ENCODE peak calls at places on chromosome 5, in eight cellular contexts. One of them, this sample, is unnamed.

GRCh38 chr5:43305948-43306563 is 7.2 kb downstream of the HMGCS1 start:
- DNase-seq in globus pallidus: peak
- DNase-seq in DMS53: peak
- DNase-seq in EL: peak
- DNase-seq in CD4-positive, CD25-positive, alpha-beta regulatory T cell: no peak
- DNase-seq in activated CD4-positive, CD25-positive, alpha-beta regulatory T cell treated with anti-CD3 and anti-CD28 coated beads, Interleukin-2, amount 50 U/mL, for 72 hours: no peak
- DNase-seq in heart left ventricle: no peak
- DNase-seq in activated CD8-positive, alpha-beta memory T cell treated with anti-CD3 and anti-CD28 coated beads for 24 hours: no peak
- DNase-seq in this sample: no peak

GRCh38 chr5:133694181-133694831 is 82.0 kb upstream of the FSTL4 start:
- DNase-seq in EL: no peak
- DNase-seq in DMS53: no peak
- DNase-seq in globus pallidus: no peak
- DNase-seq in heart left ventricle: no peak
- DNase-seq in activated CD8-positive, alpha-beta memory T cell treated with anti-CD3 and anti-CD28 coated beads for 24 hours: no peak
- DNase-seq in activated CD4-positive, CD25-positive, alpha-beta regulatory T cell treated with anti-CD3 and anti-CD28 coated beads, Interleukin-2, amount 50 U/mL, for 72 hours: no peak
- DNase-seq in CD4-positive, CD25-positive, alpha-beta regulatory T cell: no peak
- DNase-seq in this sample: no peak

GRCh38 chr5:139942243-139942642 is 100.9 kb downstream of the NRG2 start:
- DNase-seq in globus pallidus: no peak
- DNase-seq in EL: no peak
- DNase-seq in heart left ventricle: no peak
- DNase-seq in activated CD4-positive, CD25-positive, alpha-beta regulatory T cell treated with anti-CD3 and anti-CD28 coated beads, Interleukin-2, amount 50 U/mL, for 72 hours: no peak
- DNase-seq in activated CD8-positive, alpha-beta memory T cell treated with anti-CD3 and anti-CD28 coated beads for 24 hours: no peak
- DNase-seq in DMS53: no peak
- DNase-seq in CD4-positive, CD25-positive, alpha-beta regulatory T cell: no peak
- DNase-seq in this sample: no peak

GRCh38 chr5:168583742-168584482 is 4.7 kb upstream of the PANK3 start:
- DNase-seq in CD4-positive, CD25-positive, alpha-beta regulatory T cell: no peak
- DNase-seq in EL: no peak
- DNase-seq in heart left ventricle: no peak
- DNase-seq in DMS53: no peak
- DNase-seq in activated CD4-positive, CD25-positive, alpha-beta regulatory T cell treated with anti-CD3 and anti-CD28 coated beads, Interleukin-2, amount 50 U/mL, for 72 hours: no peak
- DNase-seq in activated CD8-positive, alpha-beta memory T cell treated with anti-CD3 and anti-CD28 coated beads for 24 hours: no peak
- DNase-seq in globus pallidus: no peak
- DNase-seq in this sample: no peak

GRCh38 chr5:78726556-78726955 is 78.0 kb upstream of the LHFPL2 start:
- DNase-seq in activated CD8-positive, alpha-beta memory T cell treated with anti-CD3 and anti-CD28 coated beads for 24 hours: no peak
- DNase-seq in activated CD4-positive, CD25-positive, alpha-beta regulatory T cell treated with anti-CD3 and anti-CD28 coated beads, Interleukin-2, amount 50 U/mL, for 72 hours: no peak
- DNase-seq in DMS53: no peak
- DNase-seq in heart left ventricle: no peak
- DNase-seq in globus pallidus: no peak
- DNase-seq in EL: no peak
- DNase-seq in CD4-positive, CD25-positive, alpha-beta regulatory T cell: no peak
- DNase-seq in this sample: no peak

GRCh38 chr5:15510816-15511215 is 10.8 kb downstream of the FBXL7 start:
- DNase-seq in heart left ventricle: no peak
- DNase-seq in globus pallidus: no peak
- DNase-seq in EL: peak
- DNase-seq in CD4-positive, CD25-positive, alpha-beta regulatory T cell: no peak
- DNase-seq in activated CD4-positive, CD25-positive, alpha-beta regulatory T cell treated with anti-CD3 and anti-CD28 coated beads, Interleukin-2, amount 50 U/mL, for 72 hours: no peak
- DNase-seq in DMS53: no peak
- DNase-seq in activated CD8-positive, alpha-beta memory T cell treated with anti-CD3 and anti-CD28 coated beads for 24 hours: no peak
- DNase-seq in this sample: no peak

GRCh38 chr5:72599519-72600400 is 92.5 kb upstream of the ZNF366 start:
- DNase-seq in EL: peak
- DNase-seq in heart left ventricle: no peak
- DNase-seq in CD4-positive, CD25-positive, alpha-beta regulatory T cell: no peak
- DNase-seq in DMS53: no peak
- DNase-seq in activated CD8-positive, alpha-beta memory T cell treated with anti-CD3 and anti-CD28 coated beads for 24 hours: no peak
- DNase-seq in activated CD4-positive, CD25-positive, alpha-beta regulatory T cell treated with anti-CD3 and anti-CD28 coated beads, Interleukin-2, amount 50 U/mL, for 72 hours: no peak
- DNase-seq in globus pallidus: no peak
- DNase-seq in this sample: peak

GRCh38 chr5:160507181-160507811 is 85.6 kb downstream of the PTTG1 start:
- DNase-seq in activated CD4-positive, CD25-positive, alpha-beta regulatory T cell treated with anti-CD3 and anti-CD28 coated beads, Interleukin-2, amount 50 U/mL, for 72 hours: no peak
- DNase-seq in EL: peak
- DNase-seq in DMS53: no peak
- DNase-seq in globus pallidus: peak
- DNase-seq in activated CD8-positive, alpha-beta memory T cell treated with anti-CD3 and anti-CD28 coated beads for 24 hours: no peak
- DNase-seq in CD4-positive, CD25-positive, alpha-beta regulatory T cell: no peak
- DNase-seq in heart left ventricle: no peak
- DNase-seq in this sample: peak

GRCh38 chr5:150607105-150607504 is 33.4 kb upstream of the SYNPO start:
- DNase-seq in EL: no peak
- DNase-seq in heart left ventricle: no peak
- DNase-seq in CD4-positive, CD25-positive, alpha-beta regulatory T cell: no peak
- DNase-seq in activated CD4-positive, CD25-positive, alpha-beta regulatory T cell treated with anti-CD3 and anti-CD28 coated beads, Interleukin-2, amount 50 U/mL, for 72 hours: no peak
- DNase-seq in activated CD8-positive, alpha-beta memory T cell treated with anti-CD3 and anti-CD28 coated beads for 24 hours: no peak
- DNase-seq in globus pallidus: no peak
- DNase-seq in DMS53: no peak
- DNase-seq in this sample: no peak

GRCh38 chr5:67771221-67771620 is 444.3 kb upstream of the PIK3R1 start:
- DNase-seq in activated CD8-positive, alpha-beta memory T cell treated with anti-CD3 and anti-CD28 coated beads for 24 hours: no peak
- DNase-seq in globus pallidus: no peak
- DNase-seq in DMS53: no peak
- DNase-seq in heart left ventricle: no peak
- DNase-seq in CD4-positive, CD25-positive, alpha-beta regulatory T cell: no peak
- DNase-seq in activated CD4-positive, CD25-positive, alpha-beta regulatory T cell treated with anti-CD3 and anti-CD28 coated beads, Interleukin-2, amount 50 U/mL, for 72 hours: no peak
- DNase-seq in EL: no peak
- DNase-seq in this sample: no peak

GRCh38 chr5:172868924-172869565 is 35.0 kb downstream of the ERGIC1 start:
- DNase-seq in globus pallidus: peak
- DNase-seq in activated CD8-positive, alpha-beta memory T cell treated with anti-CD3 and anti-CD28 coated beads for 24 hours: no peak
- DNase-seq in EL: peak
- DNase-seq in DMS53: no peak
- DNase-seq in CD4-positive, CD25-positive, alpha-beta regulatory T cell: no peak
- DNase-seq in heart left ventricle: peak
- DNase-seq in activated CD4-positive, CD25-positive, alpha-beta regulatory T cell treated with anti-CD3 and anti-CD28 coated beads, Interleukin-2, amount 50 U/mL, for 72 hours: no peak
- DNase-seq in this sample: peak

GRCh38 chr5:114192108-114192507 is 169.8 kb upstream of the KCNN2 start:
- DNase-seq in CD4-positive, CD25-positive, alpha-beta regulatory T cell: no peak
- DNase-seq in activated CD4-positive, CD25-positive, alpha-beta regulatory T cell treated with anti-CD3 and anti-CD28 coated beads, Interleukin-2, amount 50 U/mL, for 72 hours: no peak
- DNase-seq in EL: peak
- DNase-seq in globus pallidus: no peak
- DNase-seq in DMS53: no peak
- DNase-seq in heart left ventricle: no peak
- DNase-seq in activated CD8-positive, alpha-beta memory T cell treated with anti-CD3 and anti-CD28 coated beads for 24 hours: no peak
- DNase-seq in this sample: no peak

GRCh38 chr5:65263291-65263690 is 218.4 kb downstream of the ADAMTS6 start:
- DNase-seq in activated CD4-positive, CD25-positive, alpha-beta regulatory T cell treated with anti-CD3 and anti-CD28 coated beads, Interleukin-2, amount 50 U/mL, for 72 hours: no peak
- DNase-seq in CD4-positive, CD25-positive, alpha-beta regulatory T cell: no peak
- DNase-seq in DMS53: no peak
- DNase-seq in globus pallidus: no peak
- DNase-seq in activated CD8-positive, alpha-beta memory T cell treated with anti-CD3 and anti-CD28 coated beads for 24 hours: no peak
- DNase-seq in heart left ventricle: no peak
- DNase-seq in EL: peak
- DNase-seq in this sample: no peak

GRCh38 chr5:68778467-68778866 is 315.3 kb upstream of the SLC30A5 start:
- DNase-seq in EL: no peak
- DNase-seq in DMS53: peak
- DNase-seq in activated CD8-positive, alpha-beta memory T cell treated with anti-CD3 and anti-CD28 coated beads for 24 hours: no peak
- DNase-seq in activated CD4-positive, CD25-positive, alpha-beta regulatory T cell treated with anti-CD3 and anti-CD28 coated beads, Interleukin-2, amount 50 U/mL, for 72 hours: no peak
- DNase-seq in globus pallidus: no peak
- DNase-seq in heart left ventricle: no peak
- DNase-seq in CD4-positive, CD25-positive, alpha-beta regulatory T cell: no peak
- DNase-seq in this sample: no peak

GRCh38 chr5:150540615-150541396 is 32.9 kb downstream of the NDST1 start:
- DNase-seq in heart left ventricle: peak
- DNase-seq in activated CD8-positive, alpha-beta memory T cell treated with anti-CD3 and anti-CD28 coated beads for 24 hours: no peak
- DNase-seq in EL: peak
- DNase-seq in globus pallidus: peak
- DNase-seq in DMS53: peak
- DNase-seq in activated CD4-positive, CD25-positive, alpha-beta regulatory T cell treated with anti-CD3 and anti-CD28 coated beads, Interleukin-2, amount 50 U/mL, for 72 hours: no peak
- DNase-seq in CD4-positive, CD25-positive, alpha-beta regulatory T cell: no peak
- DNase-seq in this sample: no peak

GRCh38 chr5:68891718-68892117 is 202.1 kb upstream of the SLC30A5 start:
- DNase-seq in heart left ventricle: no peak
- DNase-seq in activated CD4-positive, CD25-positive, alpha-beta regulatory T cell treated with anti-CD3 and anti-CD28 coated beads, Interleukin-2, amount 50 U/mL, for 72 hours: no peak
- DNase-seq in CD4-positive, CD25-positive, alpha-beta regulatory T cell: no peak
- DNase-seq in globus pallidus: no peak
- DNase-seq in activated CD8-positive, alpha-beta memory T cell treated with anti-CD3 and anti-CD28 coated beads for 24 hours: no peak
- DNase-seq in EL: no peak
- DNase-seq in DMS53: no peak
- DNase-seq in this sample: no peak

GRCh38 chr5:90548069-90548593 is 10.5 kb upstream of the ADGRV1 start:
- DNase-seq in DMS53: peak
- DNase-seq in EL: no peak
- DNase-seq in globus pallidus: no peak
- DNase-seq in activated CD8-positive, alpha-beta memory T cell treated with anti-CD3 and anti-CD28 coated beads for 24 hours: no peak
- DNase-seq in CD4-positive, CD25-positive, alpha-beta regulatory T cell: no peak
- DNase-seq in activated CD4-positive, CD25-positive, alpha-beta regulatory T cell treated with anti-CD3 and anti-CD28 coated beads, Interleukin-2, amount 50 U/mL, for 72 hours: no peak
- DNase-seq in heart left ventricle: peak
- DNase-seq in this sample: no peak

GRCh38 chr5:19886123-19886921 is 101.7 kb downstream of the CDH18 start:
- DNase-seq in CD4-positive, CD25-positive, alpha-beta regulatory T cell: no peak
- DNase-seq in DMS53: peak
- DNase-seq in activated CD4-positive, CD25-positive, alpha-beta regulatory T cell treated with anti-CD3 and anti-CD28 coated beads, Interleukin-2, amount 50 U/mL, for 72 hours: no peak
- DNase-seq in EL: peak
- DNase-seq in heart left ventricle: no peak
- DNase-seq in activated CD8-positive, alpha-beta memory T cell treated with anti-CD3 and anti-CD28 coated beads for 24 hours: no peak
- DNase-seq in globus pallidus: no peak
- DNase-seq in this sample: no peak

GRCh38 chr5:55601209-55601618 is 66.5 kb upstream of the PLPP1 start:
- DNase-seq in activated CD4-positive, CD25-positive, alpha-beta regulatory T cell treated with anti-CD3 and anti-CD28 coated beads, Interleukin-2, amount 50 U/mL, for 72 hours: no peak
- DNase-seq in DMS53: peak
- DNase-seq in globus pallidus: peak
- DNase-seq in CD4-positive, CD25-positive, alpha-beta regulatory T cell: no peak
- DNase-seq in heart left ventricle: peak
- DNase-seq in EL: peak
- DNase-seq in activated CD8-positive, alpha-beta memory T cell treated with anti-CD3 and anti-CD28 coated beads for 24 hours: no peak
- DNase-seq in this sample: peak

GRCh38 chr5:39031041-39031440 is 43.2 kb downstream of the RICTOR start:
- DNase-seq in globus pallidus: no peak
- DNase-seq in activated CD4-positive, CD25-positive, alpha-beta regulatory T cell treated with anti-CD3 and anti-CD28 coated beads, Interleukin-2, amount 50 U/mL, for 72 hours: no peak
- DNase-seq in CD4-positive, CD25-positive, alpha-beta regulatory T cell: no peak
- DNase-seq in activated CD8-positive, alpha-beta memory T cell treated with anti-CD3 and anti-CD28 coated beads for 24 hours: no peak
- DNase-seq in DMS53: no peak
- DNase-seq in heart left ventricle: no peak
- DNase-seq in EL: no peak
- DNase-seq in this sample: no peak

GRCh38 chr5:119327018-119327417 is 28.8 kb upstream of the TNFAIP8 start:
- DNase-seq in DMS53: no peak
- DNase-seq in globus pallidus: no peak
- DNase-seq in CD4-positive, CD25-positive, alpha-beta regulatory T cell: no peak
- DNase-seq in heart left ventricle: no peak
- DNase-seq in activated CD8-positive, alpha-beta memory T cell treated with anti-CD3 and anti-CD28 coated beads for 24 hours: no peak
- DNase-seq in activated CD4-positive, CD25-positive, alpha-beta regulatory T cell treated with anti-CD3 and anti-CD28 coated beads, Interleukin-2, amount 50 U/mL, for 72 hours: no peak
- DNase-seq in EL: no peak
- DNase-seq in this sample: no peak

GRCh38 chr5:149283611-149284480 is 12.2 kb downstream of the AFAP1L1 start:
- DNase-seq in heart left ventricle: no peak
- DNase-seq in globus pallidus: no peak
- DNase-seq in CD4-positive, CD25-positive, alpha-beta regulatory T cell: no peak
- DNase-seq in EL: no peak
- DNase-seq in activated CD8-positive, alpha-beta memory T cell treated with anti-CD3 and anti-CD28 coated beads for 24 hours: no peak
- DNase-seq in activated CD4-positive, CD25-positive, alpha-beta regulatory T cell treated with anti-CD3 and anti-CD28 coated beads, Interleukin-2, amount 50 U/mL, for 72 hours: no peak
- DNase-seq in DMS53: peak
- DNase-seq in this sample: no peak

GRCh38 chr5:143060018-143060417 is 289.8 kb downstream of the ARHGAP26 start:
- DNase-seq in globus pallidus: no peak
- DNase-seq in activated CD8-positive, alpha-beta memory T cell treated with anti-CD3 and anti-CD28 coated beads for 24 hours: no peak
- DNase-seq in EL: no peak
- DNase-seq in activated CD4-positive, CD25-positive, alpha-beta regulatory T cell treated with anti-CD3 and anti-CD28 coated beads, Interleukin-2, amount 50 U/mL, for 72 hours: no peak
- DNase-seq in CD4-positive, CD25-positive, alpha-beta regulatory T cell: no peak
- DNase-seq in heart left ventricle: no peak
- DNase-seq in DMS53: no peak
- DNase-seq in this sample: no peak

GRCh38 chr5:113807384-113808053 is 294.0 kb downstream of the YTHDC2 start:
- DNase-seq in heart left ventricle: peak
- DNase-seq in CD4-positive, CD25-positive, alpha-beta regulatory T cell: no peak
- DNase-seq in DMS53: no peak
- DNase-seq in activated CD4-positive, CD25-positive, alpha-beta regulatory T cell treated with anti-CD3 and anti-CD28 coated beads, Interleukin-2, amount 50 U/mL, for 72 hours: no peak
- DNase-seq in EL: peak
- DNase-seq in activated CD8-positive, alpha-beta memory T cell treated with anti-CD3 and anti-CD28 coated beads for 24 hours: no peak
- DNase-seq in globus pallidus: peak
- DNase-seq in this sample: peak

GRCh38 chr5:73116506-73116905 is 3.9 kb upstream of the TMEM171 start:
- DNase-seq in activated CD8-positive, alpha-beta memory T cell treated with anti-CD3 and anti-CD28 coated beads for 24 hours: no peak
- DNase-seq in CD4-positive, CD25-positive, alpha-beta regulatory T cell: no peak
- DNase-seq in globus pallidus: no peak
- DNase-seq in DMS53: no peak
- DNase-seq in EL: no peak
- DNase-seq in heart left ventricle: no peak
- DNase-seq in activated CD4-positive, CD25-positive, alpha-beta regulatory T cell treated with anti-CD3 and anti-CD28 coated beads, Interleukin-2, amount 50 U/mL, for 72 hours: no peak
- DNase-seq in this sample: no peak

GRCh38 chr5:3490962-3491477 is 104.6 kb upstream of the IRX1 start:
- DNase-seq in globus pallidus: no peak
- DNase-seq in CD4-positive, CD25-positive, alpha-beta regulatory T cell: no peak
- DNase-seq in heart left ventricle: no peak
- DNase-seq in EL: no peak
- DNase-seq in activated CD8-positive, alpha-beta memory T cell treated with anti-CD3 and anti-CD28 coated beads for 24 hours: no peak
- DNase-seq in activated CD4-positive, CD25-positive, alpha-beta regulatory T cell treated with anti-CD3 and anti-CD28 coated beads, Interleukin-2, amount 50 U/mL, for 72 hours: no peak
- DNase-seq in DMS53: no peak
- DNase-seq in this sample: no peak

GRCh38 chr5:69276422-69277174 is 41.9 kb downstream of the CDK7 start:
- DNase-seq in activated CD8-positive, alpha-beta memory T cell treated with anti-CD3 and anti-CD28 coated beads for 24 hours: no peak
- DNase-seq in activated CD4-positive, CD25-positive, alpha-beta regulatory T cell treated with anti-CD3 and anti-CD28 coated beads, Interleukin-2, amount 50 U/mL, for 72 hours: no peak
- DNase-seq in DMS53: no peak
- DNase-seq in heart left ventricle: no peak
- DNase-seq in globus pallidus: no peak
- DNase-seq in EL: peak
- DNase-seq in CD4-positive, CD25-positive, alpha-beta regulatory T cell: no peak
- DNase-seq in this sample: no peak

GRCh38 chr5:110726249-110727024 is at the start of gene TMEM232:
- DNase-seq in globus pallidus: peak
- DNase-seq in activated CD8-positive, alpha-beta memory T cell treated with anti-CD3 and anti-CD28 coated beads for 24 hours: peak
- DNase-seq in activated CD4-positive, CD25-positive, alpha-beta regulatory T cell treated with anti-CD3 and anti-CD28 coated beads, Interleukin-2, amount 50 U/mL, for 72 hours: peak
- DNase-seq in DMS53: peak
- DNase-seq in EL: peak
- DNase-seq in CD4-positive, CD25-positive, alpha-beta regulatory T cell: peak
- DNase-seq in heart left ventricle: peak
- DNase-seq in this sample: peak

GRCh38 chr5:40401965-40402364 is 277.8 kb upstream of the PTGER4 start:
- DNase-seq in heart left ventricle: no peak
- DNase-seq in DMS53: no peak
- DNase-seq in activated CD8-positive, alpha-beta memory T cell treated with anti-CD3 and anti-CD28 coated beads for 24 hours: no peak
- DNase-seq in EL: peak
- DNase-seq in globus pallidus: no peak
- DNase-seq in CD4-positive, CD25-positive, alpha-beta regulatory T cell: no peak
- DNase-seq in activated CD4-positive, CD25-positive, alpha-beta regulatory T cell treated with anti-CD3 and anti-CD28 coated beads, Interleukin-2, amount 50 U/mL, for 72 hours: no peak
- DNase-seq in this sample: no peak

GRCh38 chr5:142800776-142801494 is 30.8 kb downstream of the ARHGAP26 start:
- DNase-seq in globus pallidus: no peak
- DNase-seq in CD4-positive, CD25-positive, alpha-beta regulatory T cell: no peak
- DNase-seq in heart left ventricle: no peak
- DNase-seq in activated CD8-positive, alpha-beta memory T cell treated with anti-CD3 and anti-CD28 coated beads for 24 hours: peak
- DNase-seq in activated CD4-positive, CD25-positive, alpha-beta regulatory T cell treated with anti-CD3 and anti-CD28 coated beads, Interleukin-2, amount 50 U/mL, for 72 hours: no peak
- DNase-seq in EL: no peak
- DNase-seq in DMS53: no peak
- DNase-seq in this sample: no peak

GRCh38 chr5:4700082-4700481 is 440.0 kb upstream of the ADAMTS16 start:
- DNase-seq in activated CD8-positive, alpha-beta memory T cell treated with anti-CD3 and anti-CD28 coated beads for 24 hours: no peak
- DNase-seq in activated CD4-positive, CD25-positive, alpha-beta regulatory T cell treated with anti-CD3 and anti-CD28 coated beads, Interleukin-2, amount 50 U/mL, for 72 hours: no peak
- DNase-seq in DMS53: peak
- DNase-seq in EL: no peak
- DNase-seq in globus pallidus: peak
- DNase-seq in heart left ventricle: peak
- DNase-seq in CD4-positive, CD25-positive, alpha-beta regulatory T cell: no peak
- DNase-seq in this sample: peak

GRCh38 chr5:148924817-148925216 is 98.4 kb downstream of the ADRB2 start:
- DNase-seq in DMS53: peak
- DNase-seq in activated CD4-positive, CD25-positive, alpha-beta regulatory T cell treated with anti-CD3 and anti-CD28 coated beads, Interleukin-2, amount 50 U/mL, for 72 hours: no peak
- DNase-seq in activated CD8-positive, alpha-beta memory T cell treated with anti-CD3 and anti-CD28 coated beads for 24 hours: no peak
- DNase-seq in globus pallidus: no peak
- DNase-seq in EL: no peak
- DNase-seq in heart left ventricle: peak
- DNase-seq in CD4-positive, CD25-positive, alpha-beta regulatory T cell: no peak
- DNase-seq in this sample: no peak

GRCh38 chr5:134638760-134639201 is 6.2 kb upstream of the SAR1B start:
- DNase-seq in activated CD4-positive, CD25-positive, alpha-beta regulatory T cell treated with anti-CD3 and anti-CD28 coated beads, Interleukin-2, amount 50 U/mL, for 72 hours: no peak
- DNase-seq in heart left ventricle: no peak
- DNase-seq in CD4-positive, CD25-positive, alpha-beta regulatory T cell: no peak
- DNase-seq in EL: no peak
- DNase-seq in globus pallidus: no peak
- DNase-seq in DMS53: no peak
- DNase-seq in activated CD8-positive, alpha-beta memory T cell treated with anti-CD3 and anti-CD28 coated beads for 24 hours: no peak
- DNase-seq in this sample: no peak

GRCh38 chr5:14672082-14672481 is 7.6 kb downstream of the OTULIN start:
- DNase-seq in EL: no peak
- DNase-seq in heart left ventricle: no peak
- DNase-seq in activated CD8-positive, alpha-beta memory T cell treated with anti-CD3 and anti-CD28 coated beads for 24 hours: no peak
- DNase-seq in CD4-positive, CD25-positive, alpha-beta regulatory T cell: no peak
- DNase-seq in activated CD4-positive, CD25-positive, alpha-beta regulatory T cell treated with anti-CD3 and anti-CD28 coated beads, Interleukin-2, amount 50 U/mL, for 72 hours: no peak
- DNase-seq in DMS53: no peak
- DNase-seq in globus pallidus: no peak
- DNase-seq in this sample: no peak

This sample was measured in hippocampal formation.